ENCODE peak calls at places on chromosomes 2 and 18, in six cellular contexts. N is AG09319; Q is CD8-positive, alpha-beta T cell; B is AG10803; S is GM23338; Z is HL-60. T is an unnamed sample.

GRCh38 chr2:150485114-150485870 is 2.2 kb downstream of the RND3 start:
- DNase-seq in N (no peak), Q (no peak), B (peak), S (peak), Z (no peak), T (peak)

GRCh38 chr2:20514596-20515269 is 67.9 kb downstream of the RHOB start:
- DNase-seq in N (peak), Q (no peak), B (peak), S (peak), Z (no peak), T (no peak)

GRCh38 chr2:235238537-235238936 is 255.3 kb upstream of the AGAP1 start:
- DNase-seq in N (peak), Q (no peak), B (peak), S (no peak), Z (no peak), T (peak)

GRCh38 chr18:12391487-12392136 is 14.6 kb upstream of the AFG3L2 start:
- DNase-seq in N (peak), Q (peak), B (peak), S (peak), Z (no peak), T (peak)

GRCh38 chr2:84919885-84920580 is 14.6 kb downstream of the TMSB10 start:
- DNase-seq in N (peak), Q (peak), B (peak), S (no peak), Z (no peak), T (peak)

GRCh38 chr2:66426250-66427064 is 8.5 kb upstream of the MEIS1 start:
- DNase-seq in N (no peak), Q (no peak), B (no peak), S (peak), Z (no peak), T (peak)

GRCh38 chr2:150487537-150488429 is at the start of gene RND3:
- DNase-seq in N (peak), Q (no peak), B (peak), S (peak), Z (peak), T (peak)

GRCh38 chr2:26735883-26736588 is 28.0 kb upstream of the SLC35F6 start:
- DNase-seq in N (no peak), Q (no peak), B (no peak), S (no peak), Z (no peak), T (no peak)

GRCh38 chr2:17962874-17963273 is 84.4 kb downstream of the KCNS3 start:
- DNase-seq in N (no peak), Q (no peak), B (peak), S (peak), Z (no peak), T (peak)

GRCh38 chr18:74314759-74315463 is 728 bp upstream of the C18orf63 start:
- DNase-seq in N (no peak), Q (no peak), B (no peak), S (no peak), Z (no peak), T (no peak)

DNA sequence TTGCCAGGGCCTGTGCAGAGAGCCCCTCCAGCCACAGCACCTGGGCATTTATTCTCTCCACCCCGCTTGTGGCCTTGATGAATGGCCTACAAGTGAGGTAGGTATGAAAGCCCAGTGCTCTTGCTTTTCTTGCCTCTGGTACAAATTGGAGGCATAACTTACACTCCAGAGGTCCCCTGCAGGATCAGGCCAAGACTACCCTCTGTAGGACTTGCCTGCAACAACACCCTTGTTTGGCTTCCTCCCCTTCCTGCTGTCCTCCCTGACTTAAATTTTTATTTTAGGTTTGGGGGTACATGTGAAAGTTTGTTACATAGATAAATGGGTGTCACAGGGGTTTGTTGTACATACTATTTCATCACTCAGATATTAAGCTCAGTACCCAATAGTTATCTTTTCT is 95.7 kb downstream of the CDC42EP3 start:
- DNase-seq in N (no peak), Q (no peak), B (peak), S (no peak), Z (no peak), T (no peak)
- TF ChIP-seq CTCF in N (no peak), Q (no peak), B (peak), S (peak), Z (no peak), T (peak)

DNA sequence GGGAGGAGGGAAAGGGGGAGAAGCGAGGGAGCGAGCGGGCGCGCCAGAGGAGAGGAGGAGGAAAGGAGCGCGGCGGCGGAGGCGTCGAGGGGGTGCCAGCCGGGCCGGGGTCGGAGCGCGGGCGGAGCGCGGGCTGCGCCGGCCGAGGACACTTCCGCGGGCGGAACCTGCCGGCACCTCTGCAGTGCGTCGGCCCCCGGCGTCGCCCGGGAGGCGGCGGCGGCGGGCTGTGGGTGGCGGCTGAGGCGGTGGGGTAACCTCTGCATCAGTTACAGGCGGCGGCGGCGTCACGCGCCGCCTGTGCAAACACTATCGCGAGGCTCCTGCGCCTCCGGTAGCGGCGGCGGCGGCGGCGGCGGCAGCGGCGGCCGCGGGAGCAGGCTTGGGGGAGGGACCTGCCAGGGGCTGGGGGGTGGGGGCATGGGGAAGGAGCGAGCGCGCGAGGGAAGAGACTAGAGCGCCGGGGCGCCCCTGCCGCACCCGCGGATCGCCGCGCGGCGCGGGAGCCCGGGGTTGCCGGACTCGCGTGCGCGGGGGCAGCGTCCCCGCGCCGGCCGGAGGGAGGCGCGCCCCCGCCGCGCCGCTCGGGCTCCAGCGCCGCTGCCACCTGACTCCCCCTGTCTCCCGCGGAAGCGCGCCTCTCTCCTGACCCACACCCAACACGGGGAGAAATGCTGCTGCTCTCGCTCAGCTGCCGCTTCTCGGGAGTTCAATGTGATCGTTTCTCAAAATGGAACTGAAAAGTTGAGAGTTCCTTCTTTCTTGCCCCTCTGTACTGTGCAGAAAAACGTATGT is at the start of gene TLK1:
- DNase-seq in N (peak), Q (peak), B (peak), S (peak), Z (peak), T (peak)
- TF ChIP-seq CTCF in N (no peak), Q (no peak), B (no peak), S (no peak), Z (no peak), T (no peak)

DNA sequence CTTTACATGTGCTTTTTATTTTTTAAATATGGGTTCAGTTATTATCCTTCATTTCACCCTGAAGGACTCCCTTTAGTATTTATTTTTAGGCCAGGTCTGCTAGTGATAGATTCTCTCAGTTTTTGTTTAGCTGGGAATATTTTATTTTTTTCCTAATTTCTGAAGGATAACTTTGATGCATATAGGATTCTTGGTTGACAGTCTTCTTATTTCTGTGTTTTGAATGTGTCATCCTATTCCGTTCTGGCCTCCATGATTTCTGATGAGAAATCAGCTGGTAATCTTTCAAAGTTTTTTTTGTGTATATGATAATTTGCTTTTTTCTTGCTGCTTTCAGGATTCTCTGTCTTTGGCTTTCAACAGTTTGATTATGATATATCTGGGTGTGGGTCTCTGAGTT is 35.4 kb downstream of the TMEM178A start:
- DNase-seq in N (no peak), Q (no peak), B (no peak), S (no peak), Z (no peak), T (no peak)
- TF ChIP-seq CTCF in N (no peak), Q (no peak), B (no peak), S (no peak), Z (no peak), T (no peak)

GRCh38 chr2:79887747-79888374 is 375.0 kb downstream of the CTNNA2 start:
- DNase-seq in N (peak), Q (no peak), B (peak), S (peak), Z (no peak), T (peak)
- TF ChIP-seq CTCF in N (peak), Q (peak), B (peak), S (peak), Z (peak), T (peak)

DNA sequence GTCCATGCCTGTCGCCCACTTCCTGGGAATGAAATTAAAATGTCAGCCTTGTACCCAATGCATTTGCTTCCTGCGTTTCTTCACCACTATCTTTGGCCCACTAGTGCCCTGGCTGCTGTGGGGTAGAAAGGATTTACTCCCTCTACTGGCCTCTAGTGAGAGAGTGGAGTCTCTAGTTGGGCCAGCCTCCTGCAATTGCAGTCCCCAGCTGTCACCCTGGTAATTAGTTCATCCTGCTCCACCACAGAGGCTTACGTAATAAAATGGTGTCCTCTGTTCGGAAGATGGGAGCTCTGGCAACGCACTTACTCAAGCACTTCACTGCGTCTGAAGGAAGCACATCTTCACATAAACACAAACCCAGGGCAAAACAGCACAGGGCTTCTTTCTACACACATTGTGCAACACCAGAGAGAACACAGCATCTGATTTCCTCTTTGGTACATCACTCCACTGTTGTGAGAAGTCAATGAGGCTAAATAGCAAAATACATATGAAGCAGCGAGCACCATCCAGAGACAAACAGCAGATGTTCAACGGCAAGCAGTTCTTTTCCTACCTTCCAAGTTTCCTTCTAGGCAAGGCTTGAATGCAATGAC is 274.6 kb downstream of the LRATD1 start:
- DNase-seq in N (no peak), Q (no peak), B (peak), S (peak), Z (peak), T (peak)
- TF ChIP-seq CTCF in N (no peak), Q (no peak), B (peak), S (peak), Z (peak), T (peak)

GRCh38 chr2:191690327-191690726 is 12.4 kb downstream of the NABP1 start:
- DNase-seq in N (no peak), Q (no peak), B (no peak), S (no peak), Z (no peak), T (peak)
- TF ChIP-seq CTCF in N (no peak), Q (no peak), B (no peak), S (no peak), Z (no peak), T (no peak)

GRCh38 chr2:402206-402605 is 114.3 kb upstream of the ALKAL2 start:
- DNase-seq in N (no peak), Q (no peak), B (no peak), S (no peak), Z (no peak), T (no peak)
- TF ChIP-seq CTCF in N (no peak), Q (no peak), B (no peak), S (no peak), Z (no peak), T (no peak)

GRCh38 chr2:175476950-175477349 is 295.4 kb upstream of the ATP5MC3 start:
- DNase-seq in N (no peak), Q (no peak), B (no peak), S (no peak), Z (peak), T (no peak)
- TF ChIP-seq CTCF in N (no peak), Q (no peak), B (no peak), S (no peak), Z (no peak), T (no peak)

GRCh38 chr2:109159096-109159495 is 30.1 kb downstream of the SH3RF3 start:
- DNase-seq in N (no peak), Q (no peak), B (no peak), S (no peak), Z (no peak), T (no peak)

GRCh38 chr2:109164739-109165221 is 35.8 kb downstream of the SH3RF3 start:
- DNase-seq in N (peak), Q (no peak), B (peak), S (no peak), Z (no peak), T (no peak)

GRCh38 chr2:109160714-109161440 is 31.9 kb downstream of the SH3RF3 start:
- DNase-seq in N (no peak), Q (no peak), B (no peak), S (no peak), Z (no peak), T (no peak)

GRCh38 chr2:109166811-109167210 is 37.8 kb downstream of the SH3RF3 start:
- DNase-seq in N (no peak), Q (no peak), B (peak), S (no peak), Z (no peak), T (no peak)

DNA sequence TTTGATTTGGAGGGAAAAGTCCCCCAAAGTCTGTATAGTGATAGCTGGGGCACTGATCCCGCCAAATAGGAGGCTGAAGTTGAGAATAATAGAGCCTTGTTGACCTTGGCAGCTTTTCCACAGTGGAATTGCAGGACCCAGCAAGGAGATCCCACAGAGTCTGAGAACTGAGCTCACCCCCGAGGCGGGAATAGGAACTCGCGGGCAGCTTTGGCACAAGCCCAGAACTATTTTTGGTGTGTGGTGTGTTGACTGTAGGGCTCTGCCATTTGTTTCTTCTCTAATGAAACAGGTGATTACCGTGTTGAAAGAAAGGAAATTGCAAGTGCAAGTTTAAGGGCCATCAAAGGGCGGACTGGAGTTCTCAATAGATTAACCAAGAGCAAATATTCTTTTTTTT is 34.0 kb downstream of the SH3RF3 start:
- DNase-seq in N (no peak), Q (no peak), B (no peak), S (no peak), Z (no peak), T (no peak)
- TF ChIP-seq CTCF in N (no peak), Q (no peak), B (no peak), S (no peak), Z (no peak), T (no peak)

DNA sequence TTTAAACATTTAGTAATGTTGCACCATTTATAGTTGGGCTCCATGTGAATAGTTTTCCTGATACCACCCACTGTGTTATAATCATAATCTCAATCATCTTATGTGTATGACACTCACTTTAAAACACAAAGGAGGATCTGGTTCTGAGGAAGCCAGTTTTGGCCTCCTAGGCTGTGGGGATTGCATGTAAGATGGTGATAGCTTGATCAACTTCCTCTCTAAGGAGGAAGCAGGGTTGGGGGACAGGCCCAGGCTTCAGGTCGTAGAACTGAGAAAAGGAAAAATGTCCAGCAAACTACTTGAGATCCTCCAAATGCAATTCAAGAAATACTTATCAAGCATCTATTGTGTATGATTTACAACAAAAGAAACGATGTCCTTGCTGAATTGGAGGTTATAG is 4.9 kb upstream of the PPM1B start:
- DNase-seq in N (no peak), Q (no peak), B (no peak), S (no peak), Z (no peak), T (no peak)
- TF ChIP-seq CTCF in N (no peak), Q (no peak), B (no peak), S (no peak), Z (no peak), T (no peak)